ENCODE peak calls at places on chromosomes 16 and 17, in eight cellular contexts. G is cardiac muscle cell, W is MM.1S, K is psoas muscle, Y is lower leg skin, V is fibroblast of lung, B is heart left ventricle, H is BJ. M is an unnamed sample.

GRCh38 chr16:4309833-4310266 is 6.0 kb upstream of the GLIS2 start:
- DNase-seq in G (peak; percentile 57), W (peak; percentile 76), K (peak; percentile 60), Y (no peak), V (peak; percentile 83), B (peak; percentile 76), H (peak; percentile 57), M (peak; percentile 80)

GRCh38 chr17:82483836-82484235 is 25.3 kb downstream of the NARF start:
- DNase-seq in G (no peak), W (no peak), K (no peak), Y (no peak), V (no peak), B (no peak), H (no peak), M (no peak)

GRCh38 chr17:77959216-77959925 is 868 bp downstream of the TNRC6C start:
- DNase-seq in G (peak; percentile 17), W (peak; percentile 28), K (peak; percentile 59), Y (no peak), V (peak; percentile 12), B (peak; percentile 39), H (no peak), M (peak; percentile 35)

GRCh38 chr17:68085751-68086445 is 50.4 kb downstream of the KPNA2 start:
- DNase-seq in G (no peak), W (peak; percentile 61), K (no peak), Y (no peak), V (no peak), B (no peak), H (no peak), M (no peak)

GRCh38 chr17:76266244-76266938 is 1.2 kb downstream of the UBALD2 start:
- DNase-seq in G (peak; percentile 56), W (no peak), K (no peak), Y (no peak), V (peak; percentile 43), B (no peak), H (no peak), M (no peak)

GRCh38 chr16:27449434-27450188 is 47.6 kb downstream of the IL21R start:
- DNase-seq in G (no peak), W (no peak), K (no peak), Y (no peak), V (no peak), B (no peak), H (no peak), M (no peak)

GRCh38 chr17:13474073-13474800 is 127.5 kb downstream of the HS3ST3A1 start:
- DNase-seq in G (no peak), W (no peak), K (no peak), Y (no peak), V (no peak), B (no peak), H (no peak), M (no peak)

GRCh38 chr17:17402558-17402957 is 74.2 kb upstream of the MED9 start:
- DNase-seq in G (no peak), W (no peak), K (peak; percentile 8), Y (no peak), V (no peak), B (no peak), H (no peak), M (no peak)

GRCh38 chr16:20995711-20996110 is 95.1 kb downstream of the LYRM1 start:
- DNase-seq in G (no peak), W (no peak), K (no peak), Y (no peak), V (no peak), B (no peak), H (no peak), M (no peak)

GRCh38 chr16:1815461-1815860 is 11.2 kb downstream of the HAGH start:
- DNase-seq in G (no peak), W (no peak), K (no peak), Y (no peak), V (no peak), B (peak; percentile 58), H (no peak), M (no peak)
- TF ChIP-seq CTCF in G (no peak), W (no peak), K (no peak), Y (no peak), V (no peak), B (no peak), H (no peak), M (no peak)

GRCh38 chr16:81416749-81417148 is 27.9 kb upstream of the CMIP start:
- DNase-seq in G (no peak), W (no peak), K (no peak), Y (no peak), V (no peak), B (no peak), H (no peak), M (no peak)

GRCh38 chr16:81417210-81417609 is 27.4 kb upstream of the CMIP start:
- DNase-seq in G (no peak), W (no peak), K (no peak), Y (no peak), V (no peak), B (no peak), H (no peak), M (no peak)

GRCh38 chr16:81421536-81421935 is 23.1 kb upstream of the CMIP start:
- DNase-seq in G (no peak), W (no peak), K (no peak), Y (no peak), V (no peak), B (no peak), H (no peak), M (no peak)

GRCh38 chr16:81421126-81421525 is 23.5 kb upstream of the CMIP start:
- DNase-seq in G (no peak), W (no peak), K (no peak), Y (no peak), V (no peak), B (no peak), H (no peak), M (no peak)

DNA sequence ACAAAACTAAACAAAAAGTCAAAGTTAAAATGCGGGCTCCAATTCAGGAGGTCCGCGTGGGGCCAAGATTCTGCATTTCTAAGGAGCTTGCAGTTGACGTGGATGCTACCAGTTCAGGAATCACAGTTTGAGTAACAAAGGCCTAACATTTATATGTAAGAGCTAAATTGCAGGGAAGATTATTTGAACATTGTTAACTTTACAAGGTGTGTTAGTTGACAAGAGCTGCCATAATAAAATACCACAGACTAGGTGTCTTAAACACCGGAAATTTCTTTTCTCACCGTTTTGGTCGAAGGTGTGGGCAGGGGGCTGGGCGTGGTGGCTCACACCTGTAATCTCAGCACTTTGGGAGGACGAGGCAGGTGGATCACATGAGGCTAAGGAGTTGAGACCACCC is 24.8 kb upstream of the CMIP start:
- DNase-seq in G (no peak), W (no peak), K (no peak), Y (no peak), V (no peak), B (no peak), H (no peak), M (no peak)
- TF ChIP-seq CTCF in G (no peak), W (no peak), K (no peak), Y (no peak), V (no peak), B (no peak), H (no peak), M (no peak)

GRCh38 chr17:41787021-41787418 is 509 bp upstream of the JUP start:
- DNase-seq in G (no peak), W (no peak), K (no peak), Y (no peak), V (no peak), B (no peak), H (no peak), M (no peak)

GRCh38 chr17:41784207-41784744 is 2.2 kb downstream of the JUP start:
- DNase-seq in G (peak; percentile 77), W (no peak), K (peak; percentile 73), Y (no peak), V (peak; percentile 43), B (peak; percentile 80), H (no peak), M (no peak)

GRCh38 chr17:41785091-41785875 is 1.2 kb downstream of the JUP start:
- DNase-seq in G (peak; percentile 42), W (no peak), K (peak; percentile 68), Y (no peak), V (no peak), B (peak; percentile 62), H (no peak), M (peak; percentile 86)

GRCh38 chr17:41785876-41786226 is 660 bp downstream of the JUP start:
- DNase-seq in G (no peak), W (peak; percentile 6), K (peak; percentile 74), Y (peak; percentile 82), V (no peak), B (no peak), H (no peak), M (no peak)

DNA sequence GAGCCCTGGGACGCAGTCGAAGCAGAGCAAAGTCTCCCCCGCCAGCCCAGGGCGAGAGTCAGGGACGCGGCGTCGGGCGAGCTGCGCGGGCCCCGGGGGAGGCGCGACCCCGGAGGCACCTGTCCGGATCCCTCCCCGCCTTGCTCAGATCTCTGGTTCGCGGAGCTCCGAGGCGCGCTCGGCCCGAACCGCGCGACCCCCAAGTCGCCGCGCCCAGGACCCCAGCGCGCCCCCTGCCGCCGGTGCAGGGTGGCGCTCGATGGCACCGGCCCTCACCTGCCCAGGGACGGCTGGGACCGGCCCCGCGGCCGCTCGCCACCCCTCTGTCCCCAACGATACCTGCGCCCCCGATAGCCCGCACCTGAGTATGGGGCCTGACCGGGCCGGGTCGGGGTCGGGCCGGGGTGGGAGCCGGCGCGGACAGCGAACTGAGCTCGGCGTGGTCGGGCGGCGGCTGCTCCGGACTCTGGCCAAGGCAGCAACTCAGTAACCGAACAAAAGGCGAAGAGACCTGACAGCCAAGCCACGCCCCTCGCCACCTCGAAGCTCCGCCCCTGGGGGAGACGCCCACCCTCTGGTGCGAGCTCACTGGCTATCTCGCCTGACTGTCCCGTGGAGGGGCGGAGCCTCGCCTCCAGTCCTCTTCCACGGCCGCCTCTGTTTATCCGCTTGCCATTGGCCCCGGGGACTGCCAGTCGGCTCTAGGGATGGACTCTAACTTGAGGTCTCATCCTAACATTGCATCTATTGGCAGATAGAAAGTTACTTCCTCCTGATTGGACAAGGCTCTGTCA is at the start of gene JUP:
- DNase-seq in G (peak; percentile 99), W (peak; percentile 100), K (peak; percentile 100), Y (peak; percentile 100), V (peak; percentile 98), B (peak; percentile 100), H (peak; percentile 98), M (peak; percentile 100)
- TF ChIP-seq CTCF in G (peak; percentile 35), W (peak; percentile 81), K (peak; percentile 84), Y (no peak), V (no peak), B (peak; percentile 76), H (no peak), M (peak; percentile 95)

DNA sequence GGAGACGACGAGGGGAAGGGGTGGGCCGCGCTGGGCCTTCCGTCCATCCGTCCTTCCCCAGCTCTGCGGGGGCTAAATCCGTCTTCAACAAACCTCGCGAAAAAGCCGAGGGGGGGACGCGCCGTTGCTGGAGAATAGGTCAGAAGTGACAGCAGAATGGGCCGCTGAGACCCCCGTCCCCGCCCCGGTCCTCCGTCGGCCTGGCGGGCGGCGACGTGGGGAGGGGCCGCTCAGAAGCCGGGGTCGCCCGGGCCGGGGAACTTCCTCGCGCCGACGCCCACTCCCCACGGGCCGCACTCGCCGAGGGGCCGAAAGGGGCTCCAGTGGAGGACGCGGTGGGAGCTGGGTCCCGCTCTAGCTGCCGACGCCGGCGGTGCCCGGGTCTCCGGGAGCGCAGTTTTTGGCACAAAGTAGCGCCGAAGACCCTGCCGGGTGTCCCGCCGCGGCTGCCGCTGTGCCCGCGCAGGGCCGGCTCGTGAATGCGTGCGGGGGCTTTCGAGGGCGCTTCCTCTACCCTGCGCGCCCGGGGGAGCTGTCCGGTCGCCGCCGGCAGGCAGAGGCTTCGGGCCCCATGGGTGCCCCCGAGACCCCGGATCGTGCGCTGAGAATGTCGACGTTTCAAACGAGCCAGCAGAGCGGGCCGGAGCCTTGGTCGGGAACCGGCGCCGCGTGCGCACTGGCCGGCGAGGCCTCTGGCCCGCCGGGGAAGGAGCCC is 46.4 kb upstream of the SLC38A10 start:
- DNase-seq in G (peak; percentile 50), W (no peak), K (no peak), Y (no peak), V (no peak), B (peak; percentile 31), H (no peak), M (no peak)
- TF ChIP-seq CTCF in G (no peak), W (no peak), K (no peak), Y (no peak), V (no peak), B (no peak), H (no peak), M (no peak)

M was measured in endothelial cell.